ENCODE peak calls at places on chromosome 20, in seven cellular contexts. G, K, V, W, L, R and U are unnamed samples.

GRCh38 chr20:11882651-11883050 is 35.0 kb upstream of the BTBD3 start:
- DNase-seq in K (no peak), W (no peak), V (no peak), L (no peak), G (no peak), R (no peak), U (no peak)

GRCh38 chr20:47181056-47181862 is 175.2 kb downstream of the ZMYND8 start:
- DNase-seq in R (no peak), G (no peak), L (no peak), W (peak), K (peak), V (peak), U (peak)

GRCh38 chr20:33410081-33410742 is 8.9 kb upstream of the CDK5RAP1 start:
- DNase-seq in V (no peak), G (no peak), L (no peak), K (no peak), W (no peak), R (no peak), U (no peak)

GRCh38 chr20:61775423-61775822 is 290.3 kb downstream of the TAF4 start:
- DNase-seq in V (no peak), W (no peak), L (no peak), K (no peak), R (no peak), G (no peak), U (no peak)

GRCh38 chr20:37282558-37282957 is 6.9 kb upstream of the MANBAL start:
- DNase-seq in G (no peak), R (no peak), V (no peak), L (no peak), K (no peak), W (peak), U (no peak)

GRCh38 chr20:51446656-51447055 is 95.9 kb downstream of the NFATC2 start:
- DNase-seq in V (no peak), G (no peak), K (no peak), R (no peak), L (no peak), W (peak), U (no peak)

GRCh38 chr20:4076671-4077070 is 61.3 kb upstream of the RNF24 start:
- DNase-seq in V (no peak), W (peak), L (no peak), K (peak), R (no peak), G (no peak), U (no peak)

GRCh38 chr20:32278199-32278643 is 770 bp downstream of the KIF3B start:
- DNase-seq in V (no peak), K (peak), W (no peak), R (no peak), L (no peak), G (no peak), U (no peak)

GRCh38 chr20:32285621-32286334 is 8.3 kb downstream of the KIF3B start:
- DNase-seq in G (peak), W (peak), R (no peak), L (no peak), K (no peak), V (peak), U (no peak)

GRCh38 chr20:56187791-56188190 is 60.7 kb upstream of the MC3R start:
- DNase-seq in K (no peak), L (no peak), G (no peak), V (no peak), R (no peak), W (no peak), U (no peak)

GRCh38 chr20:36465109-36466080 is 75.9 kb upstream of the MYL9 start:
- DNase-seq in V (peak), K (peak), G (no peak), R (no peak), L (peak), W (peak), U (no peak)

GRCh38 chr20:16490696-16491095 is 82.6 kb downstream of the KIF16B start:
- DNase-seq in W (no peak), G (no peak), L (no peak), K (peak), V (no peak), R (no peak), U (no peak)

GRCh38 chr20:17566345-17566744 is 3.5 kb upstream of the DSTN start:
- DNase-seq in R (no peak), K (no peak), L (no peak), G (no peak), W (no peak), V (no peak), U (no peak)

GRCh38 chr20:51121272-51121671 is 98.4 kb upstream of the KCNG1 start:
- DNase-seq in V (no peak), R (no peak), K (no peak), W (no peak), L (no peak), G (no peak), U (no peak)

GRCh38 chr20:32564921-32565734 is 20.0 kb downstream of the NOL4L start:
- DNase-seq in V (no peak), K (peak), L (peak), W (no peak), G (no peak), R (no peak), U (no peak)

GRCh38 chr20:7657569-7657968 is 282.7 kb downstream of the HAO1 start:
- DNase-seq in L (no peak), W (no peak), R (no peak), V (no peak), G (no peak), K (no peak), U (no peak)

GRCh38 chr20:24682496-24683090 is 213.2 kb downstream of the SYNDIG1 start:
- DNase-seq in G (no peak), W (no peak), L (no peak), R (no peak), K (no peak), V (no peak), U (no peak)

GRCh38 chr20:62030834-62031434 is 34.7 kb downstream of the TAF4 start:
- DNase-seq in K (no peak), G (peak), W (no peak), L (no peak), V (peak), R (no peak), U (no peak)